ENCODE peak calls at places on chromosomes 16 and 17, in ten cellular contexts. One of them, this sample, is unnamed.

GRCh38 chr16:89193021-89193575 is 7.2 kb downstream of the SLC22A31 start:
- DNase-seq in IMR-90: peak
- DNase-seq in tibial nerve: no peak
- DNase-seq in breast epithelium: no peak
- DNase-seq in Peyer's patch: peak
- DNase-seq in heart left ventricle: peak
- DNase-seq in adrenal gland: peak
- DNase-seq in suprapubic skin: peak
- DNase-seq in NB4: peak
- DNase-seq in spleen: peak
- DNase-seq in this sample: no peak

GRCh38 chr17:1753767-1754429 is 8.0 kb upstream of the SERPINF1 start:
- DNase-seq in IMR-90: no peak
- DNase-seq in tibial nerve: no peak
- DNase-seq in breast epithelium: no peak
- DNase-seq in Peyer's patch: no peak
- DNase-seq in heart left ventricle: peak
- DNase-seq in adrenal gland: no peak
- DNase-seq in suprapubic skin: no peak
- DNase-seq in NB4: no peak
- DNase-seq in spleen: no peak
- DNase-seq in this sample: no peak

GRCh38 chr16:89721644-89722391 is 481 bp downstream of the ZNF276 start:
- DNase-seq in IMR-90: peak
- DNase-seq in tibial nerve: no peak
- DNase-seq in breast epithelium: no peak
- DNase-seq in Peyer's patch: peak
- DNase-seq in heart left ventricle: peak
- DNase-seq in adrenal gland: peak
- DNase-seq in suprapubic skin: no peak
- DNase-seq in NB4: peak
- DNase-seq in spleen: peak
- DNase-seq in this sample: peak

GRCh38 chr17:67151717-67152116 is 93.3 kb downstream of the HELZ start:
- DNase-seq in IMR-90: peak
- DNase-seq in tibial nerve: no peak
- DNase-seq in breast epithelium: no peak
- DNase-seq in Peyer's patch: no peak
- DNase-seq in heart left ventricle: no peak
- DNase-seq in adrenal gland: no peak
- DNase-seq in suprapubic skin: no peak
- DNase-seq in NB4: no peak
- DNase-seq in spleen: no peak
- DNase-seq in this sample: no peak

GRCh38 chr17:49699967-49700575 is 7.7 kb downstream of the SLC35B1 start:
- DNase-seq in IMR-90: no peak
- DNase-seq in tibial nerve: no peak
- DNase-seq in breast epithelium: no peak
- DNase-seq in Peyer's patch: no peak
- DNase-seq in heart left ventricle: no peak
- DNase-seq in adrenal gland: no peak
- DNase-seq in suprapubic skin: no peak
- DNase-seq in NB4: no peak
- DNase-seq in spleen: peak
- DNase-seq in this sample: no peak

GRCh38 chr16:50683689-50684374 is 2.7 kb upstream of the SNX20 start:
- DNase-seq in IMR-90: no peak
- DNase-seq in tibial nerve: no peak
- DNase-seq in breast epithelium: no peak
- DNase-seq in Peyer's patch: no peak
- DNase-seq in heart left ventricle: no peak
- DNase-seq in adrenal gland: no peak
- DNase-seq in suprapubic skin: no peak
- DNase-seq in NB4: peak
- DNase-seq in spleen: peak
- DNase-seq in this sample: no peak

GRCh38 chr16:28291651-28292626 is at the start of gene SBK1:
- DNase-seq in IMR-90: peak
- DNase-seq in tibial nerve: peak
- DNase-seq in breast epithelium: peak
- DNase-seq in Peyer's patch: peak
- DNase-seq in heart left ventricle: peak
- DNase-seq in adrenal gland: peak
- DNase-seq in suprapubic skin: peak
- DNase-seq in NB4: peak
- DNase-seq in spleen: peak
- DNase-seq in this sample: peak

GRCh38 chr17:71184716-71185115 is 936.1 kb upstream of the SOX9 start:
- DNase-seq in IMR-90: no peak
- DNase-seq in tibial nerve: no peak
- DNase-seq in breast epithelium: no peak
- DNase-seq in Peyer's patch: no peak
- DNase-seq in heart left ventricle: no peak
- DNase-seq in adrenal gland: no peak
- DNase-seq in suprapubic skin: no peak
- DNase-seq in NB4: no peak
- DNase-seq in spleen: no peak
- DNase-seq in this sample: no peak

GRCh38 chr17:75697651-75698291 is 23.5 kb upstream of the ITGB4 start:
- DNase-seq in IMR-90: no peak
- DNase-seq in tibial nerve: no peak
- DNase-seq in breast epithelium: peak
- DNase-seq in Peyer's patch: peak
- DNase-seq in heart left ventricle: peak
- DNase-seq in adrenal gland: no peak
- DNase-seq in suprapubic skin: peak
- DNase-seq in NB4: no peak
- DNase-seq in spleen: no peak
- DNase-seq in this sample: no peak

GRCh38 chr17:66670211-66670610 is 164.7 kb upstream of the CACNG5 start:
- DNase-seq in IMR-90: no peak
- DNase-seq in tibial nerve: no peak
- DNase-seq in breast epithelium: no peak
- DNase-seq in Peyer's patch: no peak
- DNase-seq in heart left ventricle: no peak
- DNase-seq in adrenal gland: no peak
- DNase-seq in suprapubic skin: no peak
- DNase-seq in NB4: peak
- DNase-seq in spleen: no peak
- DNase-seq in this sample: no peak

GRCh38 chr17:43834106-43834505 is 1.2 kb upstream of the MPP3 start:
- DNase-seq in IMR-90: peak
- DNase-seq in tibial nerve: peak
- DNase-seq in breast epithelium: no peak
- DNase-seq in Peyer's patch: no peak
- DNase-seq in heart left ventricle: no peak
- DNase-seq in adrenal gland: no peak
- DNase-seq in suprapubic skin: no peak
- DNase-seq in NB4: peak
- DNase-seq in spleen: no peak
- DNase-seq in this sample: peak

GRCh38 chr17:67245694-67246397 is 850 bp upstream of the HELZ start:
- DNase-seq in IMR-90: no peak
- DNase-seq in tibial nerve: no peak
- DNase-seq in breast epithelium: no peak
- DNase-seq in Peyer's patch: peak
- DNase-seq in heart left ventricle: peak
- DNase-seq in adrenal gland: peak
- DNase-seq in suprapubic skin: no peak
- DNase-seq in NB4: peak
- DNase-seq in spleen: peak
- DNase-seq in this sample: peak

GRCh38 chr17:7292194-7292593 is 2.2 kb downstream of the YBX2 start:
- DNase-seq in IMR-90: no peak
- DNase-seq in tibial nerve: no peak
- DNase-seq in breast epithelium: no peak
- DNase-seq in Peyer's patch: no peak
- DNase-seq in heart left ventricle: no peak
- DNase-seq in adrenal gland: no peak
- DNase-seq in suprapubic skin: no peak
- DNase-seq in NB4: no peak
- DNase-seq in spleen: no peak
- DNase-seq in this sample: peak
- TF ChIP-seq POLR2A in IMR-90: no peak
- TF ChIP-seq POLR2A in tibial nerve: no peak
- TF ChIP-seq POLR2A in breast epithelium: no peak
- TF ChIP-seq POLR2A in Peyer's patch: no peak
- TF ChIP-seq POLR2A in heart left ventricle: no peak
- TF ChIP-seq POLR2A in adrenal gland: no peak
- TF ChIP-seq POLR2A in suprapubic skin: no peak
- TF ChIP-seq POLR2A in NB4: no peak
- TF ChIP-seq POLR2A in spleen: no peak
- TF ChIP-seq POLR2A in this sample: no peak

DNA sequence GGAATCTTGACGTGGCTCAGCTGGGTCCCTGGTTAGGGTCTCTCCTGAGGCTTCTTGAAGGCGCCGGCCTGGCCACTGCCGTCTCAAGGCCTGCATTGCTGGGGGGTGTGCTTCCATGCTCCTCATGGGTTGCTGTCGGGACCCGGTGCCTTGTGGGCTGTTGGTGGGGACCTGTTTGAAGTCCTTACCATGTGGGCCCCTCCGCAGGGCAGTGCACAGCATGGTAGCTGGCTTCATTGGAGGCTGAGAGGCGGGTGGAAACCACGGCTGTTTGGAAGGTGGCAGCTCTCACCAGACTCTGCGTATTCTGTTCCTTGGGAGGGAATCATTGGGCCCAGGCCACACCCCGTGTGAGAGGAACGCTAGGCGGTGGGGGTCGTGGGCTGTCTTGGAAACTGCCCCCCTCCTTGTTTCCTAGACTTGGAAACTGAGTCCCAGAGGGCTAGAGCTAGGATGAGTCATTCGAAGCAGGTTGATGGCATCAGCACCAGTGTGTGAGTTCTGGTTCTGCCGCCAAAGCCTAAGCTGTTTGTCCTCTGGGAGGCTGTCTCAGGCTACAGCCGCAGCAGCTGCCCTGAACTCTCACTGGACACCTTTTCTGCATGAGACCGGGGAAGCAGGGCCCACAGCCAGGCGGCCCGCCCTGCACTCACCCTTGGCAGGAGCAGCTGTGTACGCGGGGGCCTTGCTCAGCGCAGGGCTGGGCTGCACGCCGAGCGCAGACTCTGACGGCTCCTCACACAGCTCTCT is 35.2 kb downstream of the ZNF750 start:
- DNase-seq in IMR-90: peak
- DNase-seq in tibial nerve: peak
- DNase-seq in breast epithelium: peak
- DNase-seq in Peyer's patch: no peak
- DNase-seq in heart left ventricle: peak
- DNase-seq in adrenal gland: no peak
- DNase-seq in suprapubic skin: no peak
- DNase-seq in NB4: no peak
- DNase-seq in spleen: no peak
- DNase-seq in this sample: peak
- TF ChIP-seq CTCF in IMR-90: no peak
- TF ChIP-seq CTCF in tibial nerve: no peak
- TF ChIP-seq CTCF in breast epithelium: no peak
- TF ChIP-seq CTCF in Peyer's patch: no peak
- TF ChIP-seq CTCF in heart left ventricle: no peak
- TF ChIP-seq CTCF in adrenal gland: no peak
- TF ChIP-seq CTCF in suprapubic skin: no peak
- TF ChIP-seq CTCF in NB4: no peak
- TF ChIP-seq CTCF in spleen: no peak
- TF ChIP-seq CTCF in this sample: no peak

GRCh38 chr16:21589551-21589950 is 9.8 kb upstream of the METTL9 start:
- DNase-seq in IMR-90: no peak
- DNase-seq in tibial nerve: no peak
- DNase-seq in breast epithelium: no peak
- DNase-seq in Peyer's patch: no peak
- DNase-seq in heart left ventricle: no peak
- DNase-seq in adrenal gland: no peak
- DNase-seq in suprapubic skin: no peak
- DNase-seq in NB4: no peak
- DNase-seq in spleen: no peak
- DNase-seq in this sample: no peak
- TF ChIP-seq POLR2A in IMR-90: no peak
- TF ChIP-seq POLR2A in tibial nerve: no peak
- TF ChIP-seq POLR2A in breast epithelium: no peak
- TF ChIP-seq POLR2A in Peyer's patch: no peak
- TF ChIP-seq POLR2A in heart left ventricle: no peak
- TF ChIP-seq POLR2A in adrenal gland: no peak
- TF ChIP-seq POLR2A in suprapubic skin: no peak
- TF ChIP-seq POLR2A in NB4: no peak
- TF ChIP-seq POLR2A in spleen: no peak
- TF ChIP-seq POLR2A in this sample: no peak

GRCh38 chr16:83402160-83402794 is 405.5 kb upstream of the HSBP1 start:
- DNase-seq in IMR-90: peak
- DNase-seq in tibial nerve: no peak
- DNase-seq in breast epithelium: no peak
- DNase-seq in Peyer's patch: no peak
- DNase-seq in heart left ventricle: no peak
- DNase-seq in adrenal gland: no peak
- DNase-seq in suprapubic skin: no peak
- DNase-seq in NB4: no peak
- DNase-seq in spleen: no peak
- DNase-seq in this sample: no peak

GRCh38 chr16:83403751-83404150 is 404.0 kb upstream of the HSBP1 start:
- DNase-seq in IMR-90: peak
- DNase-seq in tibial nerve: no peak
- DNase-seq in breast epithelium: no peak
- DNase-seq in Peyer's patch: no peak
- DNase-seq in heart left ventricle: no peak
- DNase-seq in adrenal gland: no peak
- DNase-seq in suprapubic skin: no peak
- DNase-seq in NB4: no peak
- DNase-seq in spleen: no peak
- DNase-seq in this sample: no peak

GRCh38 chr16:83402969-83403368 is 404.8 kb upstream of the HSBP1 start:
- DNase-seq in IMR-90: peak
- DNase-seq in tibial nerve: no peak
- DNase-seq in breast epithelium: no peak
- DNase-seq in Peyer's patch: no peak
- DNase-seq in heart left ventricle: no peak
- DNase-seq in adrenal gland: no peak
- DNase-seq in suprapubic skin: no peak
- DNase-seq in NB4: no peak
- DNase-seq in spleen: no peak
- DNase-seq in this sample: no peak

GRCh38 chr16:83397601-83398000 is 410.2 kb upstream of the HSBP1 start:
- DNase-seq in IMR-90: no peak
- DNase-seq in tibial nerve: no peak
- DNase-seq in breast epithelium: no peak
- DNase-seq in Peyer's patch: no peak
- DNase-seq in heart left ventricle: no peak
- DNase-seq in adrenal gland: no peak
- DNase-seq in suprapubic skin: no peak
- DNase-seq in NB4: no peak
- DNase-seq in spleen: no peak
- DNase-seq in this sample: no peak

DNA sequence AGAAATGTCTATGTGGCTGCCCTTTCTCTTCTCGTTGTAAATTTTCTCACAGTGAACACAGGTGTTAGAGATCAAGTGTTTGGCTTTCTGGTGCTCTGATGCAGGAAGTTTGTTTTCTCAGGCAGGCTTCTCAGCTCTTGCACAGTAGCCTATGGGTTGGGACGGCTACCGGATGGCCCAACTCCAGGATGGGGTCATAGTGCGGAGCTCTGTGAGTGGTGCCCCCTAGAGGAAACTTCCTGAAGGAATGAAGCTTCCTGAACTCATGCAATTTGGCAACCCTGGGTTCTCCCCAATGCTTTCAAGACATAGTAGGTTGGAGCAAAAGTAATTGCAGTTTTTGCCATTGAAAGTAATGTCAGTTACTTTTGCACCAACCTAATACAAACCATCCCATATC is 407.5 kb upstream of the HSBP1 start:
- DNase-seq in IMR-90: no peak
- DNase-seq in tibial nerve: no peak
- DNase-seq in breast epithelium: no peak
- DNase-seq in Peyer's patch: no peak
- DNase-seq in heart left ventricle: no peak
- DNase-seq in adrenal gland: no peak
- DNase-seq in suprapubic skin: no peak
- DNase-seq in NB4: no peak
- DNase-seq in spleen: no peak
- DNase-seq in this sample: peak
- TF ChIP-seq CTCF in IMR-90: no peak
- TF ChIP-seq CTCF in tibial nerve: no peak
- TF ChIP-seq CTCF in breast epithelium: no peak
- TF ChIP-seq CTCF in Peyer's patch: no peak
- TF ChIP-seq CTCF in heart left ventricle: no peak
- TF ChIP-seq CTCF in adrenal gland: no peak
- TF ChIP-seq CTCF in suprapubic skin: no peak
- TF ChIP-seq CTCF in NB4: no peak
- TF ChIP-seq CTCF in spleen: no peak
- TF ChIP-seq CTCF in this sample: no peak

This sample was measured in thyroid gland.